ENCODE peak calls at places on chromosomes 7 and 10, in four cellular contexts. One of them, this sample, is unnamed. For H3K4me1, the result is how much of the 10 kb centered on the place peaks cover.

GRCh38 chr7:151631149-151631967 is 111.7 kb upstream of the RHEB start:
- DNase-seq in H1: no peak
- DNase-seq in IMR-90: no peak
- DNase-seq in mesendoderm: peak
- DNase-seq in this sample: peak

GRCh38 chr10:77824893-77825292 is 101.7 kb downstream of the DLG5 start:
- DNase-seq in H1: no peak
- DNase-seq in IMR-90: no peak
- DNase-seq in mesendoderm: no peak
- DNase-seq in this sample: no peak

GRCh38 chr10:1473874-1474273 is 263.5 kb downstream of the ADARB2 start:
- DNase-seq in H1: no peak
- DNase-seq in IMR-90: no peak
- DNase-seq in mesendoderm: no peak
- DNase-seq in this sample: no peak

GRCh38 chr10:17782921-17783665 is 26.1 kb upstream of the MRC1 start:
- DNase-seq in H1: no peak
- DNase-seq in IMR-90: peak
- DNase-seq in mesendoderm: no peak
- DNase-seq in this sample: no peak

GRCh38 chr7:27739301-27739913 is 555 bp upstream of the TAX1BP1 start:
- DNase-seq in H1: no peak
- DNase-seq in IMR-90: peak
- DNase-seq in mesendoderm: no peak
- DNase-seq in this sample: no peak

GRCh38 chr7:23467731-23468720 is 2.3 kb downstream of the IGF2BP3 start:
- DNase-seq in H1: no peak
- DNase-seq in IMR-90: peak
- DNase-seq in mesendoderm: peak
- DNase-seq in this sample: peak

GRCh38 chr10:117594722-117595121 is 52.2 kb downstream of the EMX2 start:
- DNase-seq in H1: no peak
- DNase-seq in IMR-90: no peak
- DNase-seq in mesendoderm: no peak
- DNase-seq in this sample: no peak

GRCh38 chr7:84998665-84999064 is 188.2 kb downstream of the SEMA3D start:
- DNase-seq in H1: no peak
- DNase-seq in IMR-90: no peak
- DNase-seq in mesendoderm: no peak
- DNase-seq in this sample: no peak

GRCh38 chr10:28393956-28394568 is 91.2 kb upstream of the MPP7 start:
- DNase-seq in H1: peak
- DNase-seq in IMR-90: peak
- DNase-seq in mesendoderm: peak
- DNase-seq in this sample: peak

GRCh38 chr7:43458330-43458729 is 124.6 kb upstream of the STK17A start:
- DNase-seq in H1: no peak
- DNase-seq in IMR-90: no peak
- DNase-seq in mesendoderm: peak
- DNase-seq in this sample: no peak

GRCh38 chr7:953547-954327 is 743 bp downstream of the ADAP1 start:
- DNase-seq in H1: no peak
- DNase-seq in IMR-90: peak
- DNase-seq in mesendoderm: peak
- DNase-seq in this sample: peak

GRCh38 chr10:19921300-19922140 is 105.3 kb downstream of the PLXDC2 start:
- DNase-seq in H1: no peak
- DNase-seq in IMR-90: peak
- DNase-seq in mesendoderm: no peak
- DNase-seq in this sample: no peak

GRCh38 chr10:122407375-122408125 is 33.0 kb downstream of the PLEKHA1 start:
- DNase-seq in H1: no peak
- DNase-seq in IMR-90: no peak
- DNase-seq in mesendoderm: no peak
- DNase-seq in this sample: no peak

GRCh38 chr10:131897297-131897899 is 3.4 kb upstream of the PPP2R2D start:
- DNase-seq in H1: no peak
- DNase-seq in IMR-90: no peak
- DNase-seq in mesendoderm: no peak
- DNase-seq in this sample: no peak

DNA sequence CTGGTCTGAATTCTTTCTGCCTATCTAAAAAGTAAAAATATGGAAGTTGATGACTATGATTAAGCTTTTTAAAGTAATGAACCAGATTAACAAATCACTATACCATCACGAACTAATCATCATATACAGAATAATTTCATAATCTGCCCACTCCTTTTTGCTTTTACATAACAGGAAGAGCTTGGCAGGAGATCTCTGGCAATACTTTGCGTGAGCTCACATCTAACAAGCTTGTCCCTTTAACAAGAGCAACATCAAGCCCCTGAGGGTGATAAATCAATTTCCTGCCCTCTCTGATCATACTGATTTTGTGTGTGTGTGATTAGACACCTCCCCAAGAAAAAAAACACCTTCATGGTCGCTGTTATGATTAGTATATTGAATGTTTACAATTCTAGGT is 143.5 kb upstream of the ASAH2 start:
- DNase-seq in H1: no peak
- DNase-seq in IMR-90: no peak
- DNase-seq in mesendoderm: no peak
- DNase-seq in this sample: no peak
- H3K4me1 ChIP-seq in H1: under half
- H3K4me1 ChIP-seq in IMR-90: under half
- H3K4me1 ChIP-seq in mesendoderm: under half
- H3K4me1 ChIP-seq in this sample: under half

DNA sequence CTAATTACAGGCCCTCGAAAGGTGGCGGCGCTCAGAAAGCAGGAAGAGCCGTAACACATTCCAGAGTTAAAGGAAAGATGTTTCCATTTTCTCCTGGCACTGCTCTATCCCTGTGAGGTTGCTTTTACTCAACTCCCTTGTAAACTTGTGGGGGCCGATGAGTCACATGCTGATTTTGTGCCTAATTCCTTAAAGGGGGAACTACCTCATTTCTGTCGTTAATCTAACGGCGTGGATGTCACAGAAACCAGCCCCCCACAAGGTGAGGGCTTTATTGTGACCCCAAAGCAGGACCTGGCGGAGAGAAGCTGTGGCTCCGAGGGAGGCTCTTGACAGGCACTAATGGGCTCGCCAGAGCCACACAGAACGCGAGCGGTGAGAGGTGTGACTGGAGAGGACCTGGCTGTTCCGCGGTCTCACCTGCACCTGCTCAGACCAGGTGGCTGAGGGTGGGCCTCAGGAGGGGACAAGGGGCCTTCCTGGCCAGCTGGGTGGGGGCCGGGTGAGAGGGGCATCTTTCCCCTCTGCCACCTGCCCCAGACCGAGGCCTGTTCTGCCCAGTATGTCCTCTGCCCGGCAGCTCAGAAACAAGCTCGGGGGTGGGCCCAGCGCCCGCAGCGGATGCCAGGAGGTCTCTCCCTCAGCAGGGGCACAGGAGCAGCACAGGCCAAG is 50.9 kb downstream of the CALML3 start:
- DNase-seq in H1: no peak
- DNase-seq in IMR-90: peak
- DNase-seq in mesendoderm: no peak
- DNase-seq in this sample: no peak
- H4K5ac ChIP-seq in H1: no peak
- H4K5ac ChIP-seq in IMR-90: peak
- H4K5ac ChIP-seq in mesendoderm: no peak
- H4K5ac ChIP-seq in this sample: no peak

GRCh38 chr10:8044331-8044907 is 10.1 kb upstream of the GATA3 start:
- DNase-seq in H1: no peak
- DNase-seq in IMR-90: no peak
- DNase-seq in mesendoderm: peak
- DNase-seq in this sample: no peak
- H3K4me1 ChIP-seq in H1: under half
- H3K4me1 ChIP-seq in IMR-90: under half
- H3K4me1 ChIP-seq in mesendoderm: under half
- H3K4me1 ChIP-seq in this sample: under half

DNA sequence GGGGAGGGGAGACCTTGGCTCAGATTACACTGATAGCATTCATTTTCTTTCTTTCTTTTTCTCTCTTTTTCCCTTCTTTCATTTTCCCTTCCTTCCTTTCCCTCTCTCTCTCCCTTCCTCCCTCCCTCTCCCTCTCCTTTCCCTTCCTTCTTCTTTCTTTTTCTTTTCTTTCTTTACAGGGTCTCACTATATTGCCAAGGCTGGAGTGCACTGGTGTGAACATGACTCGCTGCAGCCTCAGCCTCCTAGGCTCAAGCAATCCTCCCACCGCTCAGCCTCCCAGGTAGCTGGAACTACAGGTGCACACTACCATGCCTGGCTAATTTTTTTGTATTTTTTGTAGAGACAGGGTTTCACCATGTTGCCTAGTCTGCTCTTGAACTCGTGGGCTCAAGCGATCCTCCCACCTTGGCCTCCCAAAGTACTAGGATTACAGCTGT is 73.0 kb upstream of the MKRN1 start:
- DNase-seq in H1: no peak
- DNase-seq in IMR-90: no peak
- DNase-seq in mesendoderm: no peak
- DNase-seq in this sample: no peak
- H4K5ac ChIP-seq in H1: no peak
- H4K5ac ChIP-seq in IMR-90: no peak
- H4K5ac ChIP-seq in mesendoderm: no peak
- H4K5ac ChIP-seq in this sample: no peak

GRCh38 chr10:50615654-50616053 is 8.1 kb downstream of the SGMS1 start:
- DNase-seq in H1: no peak
- DNase-seq in IMR-90: no peak
- DNase-seq in mesendoderm: no peak
- DNase-seq in this sample: no peak
- H3K4me1 ChIP-seq in H1: under half
- H3K4me1 ChIP-seq in IMR-90: under half
- H3K4me1 ChIP-seq in mesendoderm: under half
- H3K4me1 ChIP-seq in this sample: under half

DNA sequence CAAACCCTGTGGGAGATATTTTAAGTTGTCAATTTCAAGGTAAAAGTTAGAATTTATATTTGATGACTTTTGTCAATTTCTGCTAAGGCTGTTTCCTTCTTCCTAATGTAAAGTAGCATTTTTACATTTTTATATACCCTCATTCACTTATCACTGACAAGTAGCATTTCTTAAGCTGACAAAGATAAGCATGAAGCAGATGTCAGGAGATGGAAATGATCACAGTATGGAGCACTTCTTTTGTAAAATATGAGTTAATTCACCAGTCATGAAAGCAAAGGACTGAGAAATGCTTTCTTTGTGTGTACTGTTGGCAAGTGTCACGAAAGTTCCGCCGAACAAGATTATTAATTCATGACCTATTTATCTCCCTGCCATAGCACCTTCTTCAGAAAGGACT is 503.9 kb downstream of the DNAJB9 start:
- DNase-seq in H1: no peak
- DNase-seq in IMR-90: no peak
- DNase-seq in mesendoderm: no peak
- DNase-seq in this sample: no peak
- H4K5ac ChIP-seq in H1: no peak
- H4K5ac ChIP-seq in IMR-90: no peak
- H4K5ac ChIP-seq in mesendoderm: no peak
- H4K5ac ChIP-seq in this sample: no peak

GRCh38 chr7:116357776-116358670 is 141.5 kb upstream of the CAV2 start:
- DNase-seq in H1: no peak
- DNase-seq in IMR-90: peak
- DNase-seq in mesendoderm: no peak
- DNase-seq in this sample: no peak
- H3K4me1 ChIP-seq in H1: under half
- H3K4me1 ChIP-seq in IMR-90: under half
- H3K4me1 ChIP-seq in mesendoderm: under half
- H3K4me1 ChIP-seq in this sample: under half

DNA sequence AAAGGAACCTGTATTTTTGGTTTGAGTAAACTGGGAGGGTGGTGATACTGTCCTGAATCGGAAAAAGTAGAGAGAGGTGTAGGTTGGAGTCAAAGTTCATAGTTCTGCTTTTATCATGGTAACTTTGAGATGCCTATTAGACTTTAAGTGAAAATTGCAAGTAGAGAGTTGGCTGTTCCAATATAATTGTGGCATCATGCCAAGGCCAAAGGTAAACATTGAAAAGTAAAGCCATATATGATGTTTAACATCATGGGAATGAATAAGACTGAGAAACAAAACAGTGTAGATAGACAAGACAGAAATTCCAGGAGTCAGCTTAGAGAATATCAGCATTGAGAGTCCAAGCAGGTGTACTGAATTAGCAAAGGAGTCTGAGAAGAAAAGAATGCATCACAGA is 570.9 kb downstream of the HTR7 start:
- DNase-seq in H1: no peak
- DNase-seq in IMR-90: no peak
- DNase-seq in mesendoderm: no peak
- DNase-seq in this sample: no peak
- H4K5ac ChIP-seq in H1: no peak
- H4K5ac ChIP-seq in IMR-90: no peak
- H4K5ac ChIP-seq in mesendoderm: no peak
- H4K5ac ChIP-seq in this sample: no peak

GRCh38 chr7:117872565-117873055 is 631 bp downstream of the CTTNBP2 start:
- DNase-seq in H1: no peak
- DNase-seq in IMR-90: no peak
- DNase-seq in mesendoderm: peak
- DNase-seq in this sample: peak
- H3K4me1 ChIP-seq in H1: under half
- H3K4me1 ChIP-seq in IMR-90: under half
- H3K4me1 ChIP-seq in mesendoderm: under half
- H3K4me1 ChIP-seq in this sample: under half

This sample was measured in H9.